ENCODE peak calls at places on chromosomes 3 and 15, in six cellular contexts. P is transverse colon, A is sigmoid colon, D is cardiac muscle cell, V is heart right ventricle, N is lung. U is an unnamed sample.

GRCh38 chr3:129950318-129951046 is 24.0 kb upstream of the TRH start:
- DNase-seq in V (no peak), N (no peak), A (no peak), D (no peak), P (no peak), U (no peak)

GRCh38 chr3:133455960-133456359 is 56.1 kb downstream of the BFSP2 start:
- DNase-seq in D (no peak), N (no peak), A (no peak), P (no peak), V (no peak), U (no peak)

GRCh38 chr3:178086419-178086818 is 449.8 kb upstream of the KCNMB2 start:
- DNase-seq in D (no peak), V (no peak), A (no peak), N (no peak), P (no peak), U (no peak)

GRCh38 chr3:110062711-110063110 is 725.4 kb upstream of the DPPA4 start:
- DNase-seq in P (no peak), A (no peak), D (no peak), N (no peak), V (no peak), U (no peak)

GRCh38 chr3:108662141-108662738 is 72.7 kb downstream of the DZIP3 start:
- DNase-seq in V (peak; percentile 14), N (peak; percentile 33), P (no peak), D (peak; percentile 76), A (no peak), U (peak; percentile 30)

GRCh38 chr3:133371181-133371580 is 28.7 kb upstream of the BFSP2 start:
- DNase-seq in V (no peak), D (no peak), N (no peak), P (no peak), A (no peak), U (no peak)

GRCh38 chr3:138573138-138573537 is 20.9 kb downstream of the CEP70 start:
- DNase-seq in D (no peak), P (no peak), A (no peak), V (no peak), N (no peak), U (no peak)

GRCh38 chr3:126113238-126113555 is 29.3 kb upstream of the SLC41A3 start:
- DNase-seq in A (peak; percentile 50), N (no peak), P (no peak), D (no peak), V (no peak), U (no peak)

GRCh38 chr15:20271647-20272046 is 270.0 kb downstream of the GOLGA6L6 start:
- DNase-seq in P (no peak), V (no peak), N (no peak), D (no peak), A (no peak), U (no peak)

GRCh38 chr15:20272422-20273184 is 269.0 kb downstream of the GOLGA6L6 start:
- DNase-seq in D (no peak), N (no peak), V (no peak), A (no peak), P (no peak), U (no peak)
- H3K9me3 ChIP-seq in D (peaks cover 40% of the 10 kb centered on the region), N (peaks cover 21% of the 10 kb centered on the region), V (peaks cover 16% of the 10 kb centered on the region), A (peaks cover 27% of the 10 kb centered on the region), P (peaks cover 6% of the 10 kb centered on the region), U (no peaks in the 10 kb centered on the region)

GRCh38 chr15:27826902-27827321 is 272.2 kb downstream of the OCA2 start:
- DNase-seq in V (no peak), N (no peak), P (no peak), A (no peak), D (no peak), U (peak; percentile 50)
- H3K4me3 ChIP-seq in V (no peak overlapping the region), N (no peak overlapping the region), P (no peak overlapping the region), A (no peak overlapping the region), D (no peak overlapping the region), U (no peak overlapping the region)

GRCh38 chr3:197837282-197837681 is 46.2 kb downstream of the LRCH3 start:
- DNase-seq in V (no peak), D (no peak), N (no peak), P (no peak), A (no peak), U (no peak)

GRCh38 chr3:197836244-197836643 is 45.2 kb downstream of the LRCH3 start:
- DNase-seq in P (no peak), D (no peak), A (no peak), N (no peak), V (no peak), U (no peak)

GRCh38 chr3:197835509-197835908 is 44.5 kb downstream of the LRCH3 start:
- DNase-seq in A (no peak), V (no peak), N (no peak), D (no peak), P (no peak), U (no peak)

GRCh38 chr3:197830967-197831313 is 39.9 kb downstream of the LRCH3 start:
- DNase-seq in N (no peak), V (no peak), D (no peak), A (no peak), P (no peak), U (no peak)

GRCh38 chr3:197833930-197834715 is 43.1 kb downstream of the LRCH3 start:
- DNase-seq in A (no peak), P (no peak), D (no peak), V (no peak), N (no peak), U (no peak)
- H3K36me3 ChIP-seq in A (peaks cover 10% of the 10 kb centered on the region), P (no peaks in the 10 kb centered on the region), D (peaks cover 61% of the 10 kb centered on the region), V (peaks cover 89% of the 10 kb centered on the region), N (peaks cover 10% of the 10 kb centered on the region), U (peaks cover 54% of the 10 kb centered on the region)

DNA sequence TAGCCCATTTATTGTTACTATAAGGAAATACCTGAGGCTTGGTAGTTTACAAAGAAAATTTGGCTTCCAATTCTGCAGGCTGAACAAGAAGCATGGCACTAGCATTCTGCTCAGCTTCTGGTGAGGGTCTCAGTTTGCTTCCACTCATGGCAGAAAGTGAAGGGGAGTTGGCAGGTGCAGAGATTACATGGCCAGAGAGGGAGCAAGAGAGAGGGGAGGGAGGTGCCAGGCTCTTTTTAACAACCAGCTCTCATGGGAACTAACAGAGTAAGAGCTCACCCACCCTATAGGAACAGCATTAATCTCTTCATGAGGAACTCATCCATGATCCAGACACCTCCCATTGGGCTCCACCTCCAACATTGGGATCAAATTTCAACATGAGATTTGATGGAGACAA is 437.9 kb downstream of the CHL1 start:
- DNase-seq in V (no peak), D (no peak), N (no peak), P (no peak), A (no peak), U (no peak)
- H3K9me3 ChIP-seq in V (no peaks in the 10 kb centered on the region), D (no peaks in the 10 kb centered on the region), N (no peaks in the 10 kb centered on the region), P (no peaks in the 10 kb centered on the region), A (no peaks in the 10 kb centered on the region), U (no peaks in the 10 kb centered on the region)

U was measured in MG63.